ENCODE peak calls at places on chromosome 6, in six cellular contexts. One of them, this sample, is unnamed.
A peak's percentile ranks its signal among the peaks of the same experiment; 100 is the strongest.

GRCh38 chr6:76885861-76886301 is 577.4 kb downstream of the HTR1B start:
- DNase-seq in non-pigmented ciliary epithelial cell: no peak
- DNase-seq in COLO829: no peak
- DNase-seq in skeletal muscle cell: peak; percentile 64
- DNase-seq in cardiac fibroblast: peak; percentile 51
- DNase-seq in choroid plexus epithelial cell: peak; percentile 42
- DNase-seq in this sample: no peak

GRCh38 chr6:114747995-114748625 is 405.3 kb upstream of the HS3ST5 start:
- DNase-seq in non-pigmented ciliary epithelial cell: peak; percentile 41
- DNase-seq in COLO829: peak; percentile 4
- DNase-seq in skeletal muscle cell: peak; percentile 40
- DNase-seq in cardiac fibroblast: peak; percentile 72
- DNase-seq in choroid plexus epithelial cell: peak; percentile 69
- DNase-seq in this sample: peak; percentile 56

GRCh38 chr6:152004036-152004566 is 196.6 kb downstream of the ESR1 start:
- DNase-seq in non-pigmented ciliary epithelial cell: peak; percentile 8
- DNase-seq in COLO829: no peak
- DNase-seq in skeletal muscle cell: no peak
- DNase-seq in cardiac fibroblast: no peak
- DNase-seq in choroid plexus epithelial cell: peak; percentile 33
- DNase-seq in this sample: no peak

GRCh38 chr6:7841781-7842468 is 68.7 kb downstream of the TXNDC5 start:
- DNase-seq in non-pigmented ciliary epithelial cell: no peak
- DNase-seq in COLO829: no peak
- DNase-seq in skeletal muscle cell: peak; percentile 30
- DNase-seq in cardiac fibroblast: peak; percentile 67
- DNase-seq in choroid plexus epithelial cell: no peak
- DNase-seq in this sample: no peak

GRCh38 chr6:121351911-121352310 is 17.6 kb upstream of the TBC1D32 start:
- DNase-seq in non-pigmented ciliary epithelial cell: no peak
- DNase-seq in COLO829: no peak
- DNase-seq in skeletal muscle cell: no peak
- DNase-seq in cardiac fibroblast: no peak
- DNase-seq in choroid plexus epithelial cell: no peak
- DNase-seq in this sample: no peak

GRCh38 chr6:157260735-157261134 is 62.6 kb downstream of the TMEM242 start:
- DNase-seq in non-pigmented ciliary epithelial cell: no peak
- DNase-seq in COLO829: no peak
- DNase-seq in skeletal muscle cell: no peak
- DNase-seq in cardiac fibroblast: no peak
- DNase-seq in choroid plexus epithelial cell: no peak
- DNase-seq in this sample: no peak

GRCh38 chr6:30386166-30386565 is 41.2 kb downstream of the RPP21 start:
- DNase-seq in non-pigmented ciliary epithelial cell: no peak
- DNase-seq in COLO829: no peak
- DNase-seq in skeletal muscle cell: no peak
- DNase-seq in cardiac fibroblast: no peak
- DNase-seq in choroid plexus epithelial cell: no peak
- DNase-seq in this sample: no peak

GRCh38 chr6:90369024-90369519 is 72.4 kb upstream of the BACH2 start:
- DNase-seq in non-pigmented ciliary epithelial cell: peak; percentile 100
- DNase-seq in COLO829: peak; percentile 94
- DNase-seq in skeletal muscle cell: peak; percentile 100
- DNase-seq in cardiac fibroblast: peak; percentile 99
- DNase-seq in choroid plexus epithelial cell: peak; percentile 100
- DNase-seq in this sample: peak; percentile 95

GRCh38 chr6:31977816-31978431 is 3.9 kb upstream of the C4A start:
- DNase-seq in non-pigmented ciliary epithelial cell: no peak
- DNase-seq in COLO829: no peak
- DNase-seq in skeletal muscle cell: no peak
- DNase-seq in cardiac fibroblast: no peak
- DNase-seq in choroid plexus epithelial cell: no peak
- DNase-seq in this sample: no peak

GRCh38 chr6:1686117-1687098 is 76.7 kb downstream of the FOXC1 start:
- DNase-seq in non-pigmented ciliary epithelial cell: peak; percentile 89
- DNase-seq in COLO829: no peak
- DNase-seq in skeletal muscle cell: peak; percentile 88
- DNase-seq in cardiac fibroblast: peak; percentile 94
- DNase-seq in choroid plexus epithelial cell: peak; percentile 96
- DNase-seq in this sample: peak; percentile 22

GRCh38 chr6:16482702-16483314 is 244.4 kb downstream of the GMPR start:
- DNase-seq in non-pigmented ciliary epithelial cell: no peak
- DNase-seq in COLO829: no peak
- DNase-seq in skeletal muscle cell: no peak
- DNase-seq in cardiac fibroblast: no peak
- DNase-seq in choroid plexus epithelial cell: no peak
- DNase-seq in this sample: no peak

GRCh38 chr6:134431306-134431919 is 113.5 kb upstream of the SGK1 start:
- DNase-seq in non-pigmented ciliary epithelial cell: no peak
- DNase-seq in COLO829: no peak
- DNase-seq in skeletal muscle cell: no peak
- DNase-seq in cardiac fibroblast: no peak
- DNase-seq in choroid plexus epithelial cell: no peak
- DNase-seq in this sample: no peak

GRCh38 chr6:6678185-6678671 is 89.7 kb downstream of the LY86 start:
- DNase-seq in non-pigmented ciliary epithelial cell: no peak
- DNase-seq in COLO829: no peak
- DNase-seq in skeletal muscle cell: no peak
- DNase-seq in cardiac fibroblast: peak; percentile 40
- DNase-seq in choroid plexus epithelial cell: peak; percentile 58
- DNase-seq in this sample: no peak

GRCh38 chr6:167669870-167670802 is 156.6 kb upstream of the AFDN start:
- DNase-seq in non-pigmented ciliary epithelial cell: no peak
- DNase-seq in COLO829: no peak
- DNase-seq in skeletal muscle cell: no peak
- DNase-seq in cardiac fibroblast: no peak
- DNase-seq in choroid plexus epithelial cell: no peak
- DNase-seq in this sample: no peak

GRCh38 chr6:117617766-117618035 is 15.4 kb upstream of the GOPC start:
- DNase-seq in non-pigmented ciliary epithelial cell: no peak
- DNase-seq in COLO829: no peak
- DNase-seq in skeletal muscle cell: no peak
- DNase-seq in cardiac fibroblast: no peak
- DNase-seq in choroid plexus epithelial cell: no peak
- DNase-seq in this sample: no peak

GRCh38 chr6:152143359-152143758 is 335.9 kb downstream of the ESR1 start:
- DNase-seq in non-pigmented ciliary epithelial cell: no peak
- DNase-seq in COLO829: no peak
- DNase-seq in skeletal muscle cell: no peak
- DNase-seq in cardiac fibroblast: no peak
- DNase-seq in choroid plexus epithelial cell: no peak
- DNase-seq in this sample: no peak

GRCh38 chr6:71038966-71039365 is 82.1 kb upstream of the B3GAT2 start:
- DNase-seq in non-pigmented ciliary epithelial cell: no peak
- DNase-seq in COLO829: no peak
- DNase-seq in skeletal muscle cell: peak; percentile 22
- DNase-seq in cardiac fibroblast: peak; percentile 23
- DNase-seq in choroid plexus epithelial cell: no peak
- DNase-seq in this sample: no peak

GRCh38 chr6:152068622-152069261 is 261.3 kb downstream of the ESR1 start:
- DNase-seq in non-pigmented ciliary epithelial cell: no peak
- DNase-seq in COLO829: no peak
- DNase-seq in skeletal muscle cell: no peak
- DNase-seq in cardiac fibroblast: peak; percentile 56
- DNase-seq in choroid plexus epithelial cell: peak; percentile 50
- DNase-seq in this sample: no peak

GRCh38 chr6:39891353-39891752 is 42.9 kb downstream of the MOCS1 start:
- DNase-seq in non-pigmented ciliary epithelial cell: no peak
- DNase-seq in COLO829: no peak
- DNase-seq in skeletal muscle cell: no peak
- DNase-seq in cardiac fibroblast: no peak
- DNase-seq in choroid plexus epithelial cell: no peak
- DNase-seq in this sample: no peak

GRCh38 chr6:129513471-129513870 is 196.5 kb downstream of the ARHGAP18 start:
- DNase-seq in non-pigmented ciliary epithelial cell: no peak
- DNase-seq in COLO829: no peak
- DNase-seq in skeletal muscle cell: no peak
- DNase-seq in cardiac fibroblast: no peak
- DNase-seq in choroid plexus epithelial cell: peak; percentile 69
- DNase-seq in this sample: no peak

GRCh38 chr6:43271103-43271815 is 26.8 kb upstream of the SLC22A7 start:
- DNase-seq in non-pigmented ciliary epithelial cell: no peak
- DNase-seq in COLO829: no peak
- DNase-seq in skeletal muscle cell: no peak
- DNase-seq in cardiac fibroblast: no peak
- DNase-seq in choroid plexus epithelial cell: no peak
- DNase-seq in this sample: no peak

GRCh38 chr6:108707328-108707976 is 140.8 kb upstream of the ARMC2 start:
- DNase-seq in non-pigmented ciliary epithelial cell: no peak
- DNase-seq in COLO829: no peak
- DNase-seq in skeletal muscle cell: peak; percentile 55
- DNase-seq in cardiac fibroblast: peak; percentile 64
- DNase-seq in choroid plexus epithelial cell: peak; percentile 93
- DNase-seq in this sample: no peak

GRCh38 chr6:21149460-21149859 is 444.1 kb upstream of the SOX4 start:
- DNase-seq in non-pigmented ciliary epithelial cell: no peak
- DNase-seq in COLO829: no peak
- DNase-seq in skeletal muscle cell: no peak
- DNase-seq in cardiac fibroblast: peak; percentile 34
- DNase-seq in choroid plexus epithelial cell: peak; percentile 16
- DNase-seq in this sample: no peak

GRCh38 chr6:85484941-85485340 is 35.1 kb downstream of the NT5E start:
- DNase-seq in non-pigmented ciliary epithelial cell: no peak
- DNase-seq in COLO829: no peak
- DNase-seq in skeletal muscle cell: no peak
- DNase-seq in cardiac fibroblast: no peak
- DNase-seq in choroid plexus epithelial cell: no peak
- DNase-seq in this sample: no peak

GRCh38 chr6:70312165-70312564 is 9.3 kb upstream of the COL9A1 start:
- DNase-seq in non-pigmented ciliary epithelial cell: peak; percentile 85
- DNase-seq in COLO829: peak; percentile 29
- DNase-seq in skeletal muscle cell: peak; percentile 75
- DNase-seq in cardiac fibroblast: peak; percentile 48
- DNase-seq in choroid plexus epithelial cell: peak; percentile 95
- DNase-seq in this sample: peak; percentile 68

GRCh38 chr6:158751192-158751591 is 68.0 kb downstream of the EZR start:
- DNase-seq in non-pigmented ciliary epithelial cell: no peak
- DNase-seq in COLO829: no peak
- DNase-seq in skeletal muscle cell: no peak
- DNase-seq in cardiac fibroblast: no peak
- DNase-seq in choroid plexus epithelial cell: no peak
- DNase-seq in this sample: no peak

GRCh38 chr6:36099872-36100483 is 30.3 kb upstream of the MAPK13 start:
- DNase-seq in non-pigmented ciliary epithelial cell: no peak
- DNase-seq in COLO829: no peak
- DNase-seq in skeletal muscle cell: no peak
- DNase-seq in cardiac fibroblast: peak; percentile 44
- DNase-seq in choroid plexus epithelial cell: no peak
- DNase-seq in this sample: no peak

GRCh38 chr6:168555618-168556273 is 114.8 kb downstream of the SMOC2 start:
- DNase-seq in non-pigmented ciliary epithelial cell: no peak
- DNase-seq in COLO829: no peak
- DNase-seq in skeletal muscle cell: no peak
- DNase-seq in cardiac fibroblast: no peak
- DNase-seq in choroid plexus epithelial cell: no peak
- DNase-seq in this sample: no peak

GRCh38 chr6:129140571-129140970 is 257.6 kb downstream of the LAMA2 start:
- DNase-seq in non-pigmented ciliary epithelial cell: no peak
- DNase-seq in COLO829: no peak
- DNase-seq in skeletal muscle cell: no peak
- DNase-seq in cardiac fibroblast: peak; percentile 84
- DNase-seq in choroid plexus epithelial cell: peak; percentile 80
- DNase-seq in this sample: no peak

GRCh38 chr6:88167625-88167937 is 1.4 kb upstream of the CNR1 start:
- DNase-seq in non-pigmented ciliary epithelial cell: no peak
- DNase-seq in COLO829: no peak
- DNase-seq in skeletal muscle cell: no peak
- DNase-seq in cardiac fibroblast: no peak
- DNase-seq in choroid plexus epithelial cell: no peak
- DNase-seq in this sample: no peak

GRCh38 chr6:75735491-75736186 is 13.4 kb upstream of the MYO6 start:
- DNase-seq in non-pigmented ciliary epithelial cell: no peak
- DNase-seq in COLO829: peak; percentile 53
- DNase-seq in skeletal muscle cell: no peak
- DNase-seq in cardiac fibroblast: peak; percentile 26
- DNase-seq in choroid plexus epithelial cell: peak; percentile 29
- DNase-seq in this sample: no peak

GRCh38 chr6:81909981-81910910 is 157.8 kb upstream of the TENT5A start:
- DNase-seq in non-pigmented ciliary epithelial cell: no peak
- DNase-seq in COLO829: no peak
- DNase-seq in skeletal muscle cell: no peak
- DNase-seq in cardiac fibroblast: peak; percentile 22
- DNase-seq in choroid plexus epithelial cell: peak; percentile 48
- DNase-seq in this sample: no peak

GRCh38 chr6:79089552-79090404 is 11.7 kb upstream of the PHIP start:
- DNase-seq in non-pigmented ciliary epithelial cell: no peak
- DNase-seq in COLO829: no peak
- DNase-seq in skeletal muscle cell: no peak
- DNase-seq in cardiac fibroblast: no peak
- DNase-seq in choroid plexus epithelial cell: no peak
- DNase-seq in this sample: no peak

GRCh38 chr6:160203953-160204352 is 54.7 kb downstream of the SLC22A2 start:
- DNase-seq in non-pigmented ciliary epithelial cell: no peak
- DNase-seq in COLO829: no peak
- DNase-seq in skeletal muscle cell: no peak
- DNase-seq in cardiac fibroblast: no peak
- DNase-seq in choroid plexus epithelial cell: no peak
- DNase-seq in this sample: no peak

GRCh38 chr6:5151955-5152401 is 66.8 kb downstream of the PPP1R3G start:
- DNase-seq in non-pigmented ciliary epithelial cell: peak; percentile 65
- DNase-seq in COLO829: no peak
- DNase-seq in skeletal muscle cell: peak; percentile 45
- DNase-seq in cardiac fibroblast: peak; percentile 41
- DNase-seq in choroid plexus epithelial cell: peak; percentile 58
- DNase-seq in this sample: no peak

GRCh38 chr6:16227048-16227562 is 11.3 kb upstream of the GMPR start:
- DNase-seq in non-pigmented ciliary epithelial cell: no peak
- DNase-seq in COLO829: no peak
- DNase-seq in skeletal muscle cell: no peak
- DNase-seq in cardiac fibroblast: no peak
- DNase-seq in choroid plexus epithelial cell: no peak
- DNase-seq in this sample: no peak

GRCh38 chr6:99334526-99335127 is 14.8 kb downstream of the FAXC start:
- DNase-seq in non-pigmented ciliary epithelial cell: peak; percentile 31
- DNase-seq in COLO829: peak; percentile 64
- DNase-seq in skeletal muscle cell: peak; percentile 19
- DNase-seq in cardiac fibroblast: peak; percentile 63
- DNase-seq in choroid plexus epithelial cell: peak; percentile 84
- DNase-seq in this sample: peak; percentile 81

GRCh38 chr6:5995705-5996686 is 10.7 kb downstream of the NRN1 start:
- DNase-seq in non-pigmented ciliary epithelial cell: no peak
- DNase-seq in COLO829: peak; percentile 81
- DNase-seq in skeletal muscle cell: no peak
- DNase-seq in cardiac fibroblast: peak; percentile 39
- DNase-seq in choroid plexus epithelial cell: no peak
- DNase-seq in this sample: peak; percentile 94

This sample was measured in SK-MEL-5.